ENCODE peak calls at places on chromosomes 3 and 15, in eight cellular contexts. V is kidney, R is type B pancreatic cell, G is cardiac muscle cell, B is choroid plexus epithelial cell, K is IMR-90, D is cardiac fibroblast, P is MCF 10A. O is an unnamed sample.

GRCh38 chr3:106277731-106278130 is 408.9 kb upstream of the CBLB start:
- DNase-seq in K (no peak), R (no peak), D (no peak), G (no peak), B (no peak), V (no peak), P (no peak), O (no peak)

GRCh38 chr3:149969945-149970715 is 565 bp downstream of the PFN2 start:
- DNase-seq in G (peak; percentile 92), P (peak; percentile 80), D (peak; percentile 91), V (peak; percentile 93), B (peak; percentile 91), R (peak; percentile 85), K (peak; percentile 90), O (peak; percentile 84)

GRCh38 chr15:88389120-88389519 is 78.1 kb downstream of the MRPL46 start:
- DNase-seq in R (no peak), D (no peak), G (no peak), B (no peak), V (no peak), K (no peak), P (no peak), O (no peak)

GRCh38 chr3:196075013-196075412 is 6.9 kb downstream of the TFRC start:
- DNase-seq in K (no peak), P (no peak), V (no peak), R (no peak), G (no peak), B (no peak), D (no peak), O (no peak)

GRCh38 chr15:33282226-33283020 is 28.3 kb upstream of the RYR3 start:
- DNase-seq in B (no peak), K (no peak), D (no peak), R (no peak), P (no peak), G (no peak), V (no peak), O (no peak)

GRCh38 chr15:31086344-31086743 is 15.2 kb downstream of the TRPM1 start:
- DNase-seq in D (no peak), K (no peak), P (no peak), B (no peak), G (no peak), R (no peak), V (no peak), O (no peak)

GRCh38 chr15:65395567-65396185 is 17.9 kb upstream of the IGDCC3 start:
- DNase-seq in R (no peak), K (no peak), P (no peak), B (no peak), V (peak; percentile 67), G (no peak), D (no peak), O (no peak)

GRCh38 chr15:92149469-92149868 is 244.2 kb upstream of the ST8SIA2 start:
- DNase-seq in B (no peak), V (no peak), P (no peak), K (no peak), G (no peak), D (no peak), R (no peak), O (no peak)

GRCh38 chr15:49815937-49816336 is 195.1 kb downstream of the DTWD1 start:
- DNase-seq in B (peak; percentile 71), R (no peak), K (peak; percentile 76), G (no peak), D (peak; percentile 53), V (no peak), P (no peak), O (no peak)

GRCh38 chr15:80010131-80010673 is 39.2 kb upstream of the BCL2A1 start:
- DNase-seq in P (peak; percentile 92), K (no peak), R (no peak), G (no peak), V (no peak), B (no peak), D (peak; percentile 27), O (no peak)

GRCh38 chr15:66101715-66102395 is 151.7 kb downstream of the MEGF11 start:
- DNase-seq in K (no peak), G (peak; percentile 52), D (no peak), P (no peak), V (no peak), R (no peak), B (no peak), O (no peak)

GRCh38 chr3:116896116-116896515 is 186.5 kb downstream of the TUSC7 start:
- DNase-seq in G (no peak), D (no peak), B (no peak), P (peak; percentile 41), R (no peak), K (no peak), V (no peak), O (no peak)

GRCh38 chr3:194871864-194872668 is 186.4 kb downstream of the FAM43A start:
- DNase-seq in B (peak; percentile 18), G (no peak), V (no peak), R (no peak), D (peak; percentile 63), K (peak; percentile 74), P (peak; percentile 54), O (no peak)

GRCh38 chr3:124428372-124429128 is 301.7 kb upstream of the UMPS start:
- DNase-seq in K (no peak), G (no peak), R (no peak), V (no peak), D (no peak), B (no peak), P (peak; percentile 11), O (no peak)

GRCh38 chr3:97979610-97980009 is 7.4 kb upstream of the RIOX2 start:
- DNase-seq in R (no peak), K (no peak), G (peak; percentile 73), P (no peak), B (no peak), V (no peak), D (no peak), O (no peak)

GRCh38 chr3:64022451-64023186 is 675 bp downstream of the PSMD6 start:
- DNase-seq in P (peak; percentile 25), B (peak; percentile 21), D (peak; percentile 23), V (peak; percentile 62), R (no peak), K (no peak), G (no peak), O (no peak)

GRCh38 chr15:66515901-66516322 is 10.8 kb downstream of the ZWILCH start:
- DNase-seq in G (no peak), B (peak; percentile 13), R (no peak), D (peak; percentile 71), K (no peak), P (no peak), V (no peak), O (no peak)

GRCh38 chr3:149388001-149388435 is 10.6 kb upstream of the TM4SF1 start:
- DNase-seq in G (no peak), V (no peak), R (no peak), P (no peak), K (peak; percentile 99), D (peak; percentile 94), B (peak; percentile 85), O (no peak)

GRCh38 chr15:79977431-79977940 is 6.5 kb upstream of the BCL2A1 start:
- DNase-seq in B (peak; percentile 46), D (peak; percentile 34), P (no peak), R (no peak), G (no peak), K (peak; percentile 33), V (no peak), O (peak; percentile 41)

GRCh38 chr3:169071003-169071402 is 592.5 kb downstream of the MECOM start:
- DNase-seq in R (no peak), V (no peak), K (peak; percentile 36), G (no peak), D (no peak), B (peak; percentile 77), P (no peak), O (no peak)

GRCh38 chr15:99729920-99730319 is 3.3 kb downstream of the LYSMD4 start:
- DNase-seq in P (peak; percentile 49), G (peak; percentile 56), B (peak; percentile 72), D (peak; percentile 57), V (no peak), K (peak; percentile 61), R (no peak), O (no peak)

GRCh38 chr3:102536479-102536878 is 101.7 kb downstream of the ZPLD1 start:
- DNase-seq in P (peak; percentile 55), V (no peak), R (no peak), B (peak; percentile 66), K (peak; percentile 33), D (peak; percentile 59), G (peak; percentile 31), O (peak; percentile 29)

GRCh38 chr3:44067431-44067830 is 174.3 kb upstream of the TOPAZ1 start:
- DNase-seq in G (no peak), D (no peak), R (peak; percentile 54), K (no peak), P (no peak), B (no peak), V (no peak), O (no peak)

GRCh38 chr3:103388214-103388613 is 953.4 kb downstream of the ZPLD1 start:
- DNase-seq in B (peak; percentile 51), D (no peak), R (no peak), G (no peak), V (no peak), K (peak; percentile 67), P (no peak), O (no peak)

GRCh38 chr15:88284441-88285106 is 28.0 kb upstream of the NTRK3 start:
- DNase-seq in B (no peak), G (peak; percentile 72), P (no peak), R (no peak), K (no peak), D (no peak), V (no peak), O (no peak)

GRCh38 chr15:51621917-51622268 is 678 bp downstream of the DMXL2 start:
- DNase-seq in B (peak; percentile 74), K (peak; percentile 57), R (peak; percentile 71), P (peak; percentile 61), D (peak; percentile 74), G (peak; percentile 62), V (peak; percentile 81), O (peak; percentile 63)
- TF ChIP-seq CTCF in B (peak; percentile 27), K (peak; percentile 3), R (peak; percentile 42), P (peak; percentile 14), D (peak; percentile 26), G (peak; percentile 33), V (no peak), O (no peak)

GRCh38 chr15:51589881-51590570 is 32.5 kb downstream of the DMXL2 start:
- DNase-seq in B (peak; percentile 17), K (no peak), D (no peak), R (no peak), V (no peak), G (no peak), P (no peak), O (peak; percentile 9)
- TF ChIP-seq CTCF in B (peak; percentile 22), K (no peak), D (no peak), R (no peak), V (no peak), G (no peak), P (no peak), O (no peak)

DNA sequence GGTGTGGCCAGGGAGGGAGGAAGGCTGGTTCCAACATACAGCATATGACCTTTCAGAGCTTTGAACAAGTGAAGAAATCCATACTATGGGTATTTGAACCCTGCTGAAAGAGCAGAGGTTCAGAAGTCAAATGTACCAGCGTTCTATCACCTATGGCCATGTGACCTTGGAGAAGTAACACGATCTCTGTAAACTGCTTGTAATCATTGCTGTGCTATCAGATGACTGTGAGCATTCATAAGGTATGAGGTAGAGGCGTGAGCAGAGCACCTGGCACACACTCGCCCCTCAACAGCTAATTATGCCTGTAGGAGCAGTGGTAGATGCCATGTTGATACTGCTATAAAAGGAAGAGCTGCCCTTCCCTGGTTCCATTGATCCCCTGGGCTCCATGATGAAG is 55.2 kb downstream of the KLHL6 start:
- DNase-seq in B (no peak), P (no peak), R (no peak), K (no peak), D (no peak), V (no peak), G (no peak), O (no peak)
- TF ChIP-seq CTCF in B (no peak), P (no peak), R (no peak), K (no peak), D (no peak), V (no peak), G (no peak), O (no peak)

GRCh38 chr3:13542142-13542541 is 6.8 kb upstream of the FBLN2 start:
- DNase-seq in D (no peak), K (no peak), B (no peak), P (no peak), G (no peak), R (no peak), V (no peak), O (no peak)
- TF ChIP-seq CTCF in D (no peak), K (no peak), B (no peak), P (no peak), G (no peak), R (no peak), V (no peak), O (no peak)

O was measured in GM20000.